ENCODE peak calls at places on chromosomes 11 and 22, in eight cellular contexts. One of them, this sample, is unnamed.
A peak's percentile ranks its signal among the peaks of the same experiment; 100 is the strongest.

GRCh38 chr11:93613432-93613831 is 48.0 kb upstream of the CEP295 start:
- DNase-seq in left cardiac atrium: no peak
- DNase-seq in CD8-positive, alpha-beta memory T cell: no peak
- DNase-seq in fibroblast of pulmonary artery: no peak
- DNase-seq in COR-L47: no peak
- DNase-seq in NCI-H1694 treated with DMSO at 0.1 percent for 48 hours: no peak
- DNase-seq in activated effector memory CD4-positive, alpha-beta T cell treated with Interleukin-2 at 50 U/mL for 16 hours: no peak
- DNase-seq in RPMI8226: no peak
- DNase-seq in this sample: no peak

GRCh38 chr11:58616594-58616993 is 5.9 kb upstream of the CNTF start:
- DNase-seq in CD8-positive, alpha-beta memory T cell: no peak
- DNase-seq in NCI-H1694 treated with DMSO at 0.1 percent for 48 hours: peak; percentile 1
- DNase-seq in fibroblast of pulmonary artery: peak; percentile 89
- DNase-seq in activated effector memory CD4-positive, alpha-beta T cell treated with Interleukin-2 at 50 U/mL for 16 hours: no peak
- DNase-seq in RPMI8226: no peak
- DNase-seq in left cardiac atrium: peak; percentile 41
- DNase-seq in COR-L47: no peak
- DNase-seq in this sample: no peak

GRCh38 chr22:26172389-26172990 is 3.2 kb downstream of the SEZ6L start:
- DNase-seq in left cardiac atrium: peak; percentile 32
- DNase-seq in fibroblast of pulmonary artery: peak; percentile 20
- DNase-seq in RPMI8226: peak; percentile 68
- DNase-seq in CD8-positive, alpha-beta memory T cell: no peak
- DNase-seq in COR-L47: peak; percentile 67
- DNase-seq in NCI-H1694 treated with DMSO at 0.1 percent for 48 hours: peak; percentile 9
- DNase-seq in activated effector memory CD4-positive, alpha-beta T cell treated with Interleukin-2 at 50 U/mL for 16 hours: no peak
- DNase-seq in this sample: peak; percentile 41

GRCh38 chr22:45683248-45683647 is 11.6 kb downstream of the ATXN10 start:
- DNase-seq in CD8-positive, alpha-beta memory T cell: no peak
- DNase-seq in RPMI8226: no peak
- DNase-seq in COR-L47: no peak
- DNase-seq in fibroblast of pulmonary artery: no peak
- DNase-seq in NCI-H1694 treated with DMSO at 0.1 percent for 48 hours: no peak
- DNase-seq in activated effector memory CD4-positive, alpha-beta T cell treated with Interleukin-2 at 50 U/mL for 16 hours: no peak
- DNase-seq in left cardiac atrium: no peak
- DNase-seq in this sample: no peak

GRCh38 chr11:1572200-1573076 is at the start of gene DUSP8:
- DNase-seq in fibroblast of pulmonary artery: peak; percentile 82
- DNase-seq in NCI-H1694 treated with DMSO at 0.1 percent for 48 hours: peak; percentile 35
- DNase-seq in activated effector memory CD4-positive, alpha-beta T cell treated with Interleukin-2 at 50 U/mL for 16 hours: peak; percentile 91
- DNase-seq in RPMI8226: peak; percentile 87
- DNase-seq in left cardiac atrium: peak; percentile 95
- DNase-seq in COR-L47: peak; percentile 85
- DNase-seq in CD8-positive, alpha-beta memory T cell: peak; percentile 96
- DNase-seq in this sample: peak; percentile 79

GRCh38 chr11:127013550-127013949 is 13.0 kb upstream of the KIRREL3 start:
- DNase-seq in left cardiac atrium: no peak
- DNase-seq in fibroblast of pulmonary artery: no peak
- DNase-seq in activated effector memory CD4-positive, alpha-beta T cell treated with Interleukin-2 at 50 U/mL for 16 hours: no peak
- DNase-seq in RPMI8226: no peak
- DNase-seq in COR-L47: no peak
- DNase-seq in NCI-H1694 treated with DMSO at 0.1 percent for 48 hours: no peak
- DNase-seq in CD8-positive, alpha-beta memory T cell: no peak
- DNase-seq in this sample: no peak

GRCh38 chr22:29751139-29751538 is 15.7 kb downstream of the ZMAT5 start:
- DNase-seq in COR-L47: no peak
- DNase-seq in NCI-H1694 treated with DMSO at 0.1 percent for 48 hours: no peak
- DNase-seq in left cardiac atrium: no peak
- DNase-seq in CD8-positive, alpha-beta memory T cell: no peak
- DNase-seq in fibroblast of pulmonary artery: peak; percentile 62
- DNase-seq in activated effector memory CD4-positive, alpha-beta T cell treated with Interleukin-2 at 50 U/mL for 16 hours: peak; percentile 3
- DNase-seq in RPMI8226: no peak
- DNase-seq in this sample: no peak

GRCh38 chr11:12110714-12111481 is 508 bp downstream of the MICAL2 start:
- DNase-seq in activated effector memory CD4-positive, alpha-beta T cell treated with Interleukin-2 at 50 U/mL for 16 hours: no peak
- DNase-seq in RPMI8226: peak; percentile 34
- DNase-seq in NCI-H1694 treated with DMSO at 0.1 percent for 48 hours: no peak
- DNase-seq in COR-L47: peak; percentile 45
- DNase-seq in left cardiac atrium: peak; percentile 46
- DNase-seq in CD8-positive, alpha-beta memory T cell: peak; percentile 16
- DNase-seq in fibroblast of pulmonary artery: no peak
- DNase-seq in this sample: peak; percentile 31

GRCh38 chr22:19879996-19880785 is 25.5 kb upstream of the GNB1L start:
- DNase-seq in COR-L47: no peak
- DNase-seq in CD8-positive, alpha-beta memory T cell: no peak
- DNase-seq in NCI-H1694 treated with DMSO at 0.1 percent for 48 hours: no peak
- DNase-seq in activated effector memory CD4-positive, alpha-beta T cell treated with Interleukin-2 at 50 U/mL for 16 hours: no peak
- DNase-seq in RPMI8226: no peak
- DNase-seq in left cardiac atrium: peak; percentile 12
- DNase-seq in fibroblast of pulmonary artery: no peak
- DNase-seq in this sample: no peak

GRCh38 chr11:15769203-15769602 is 587.1 kb downstream of the SOX6 start:
- DNase-seq in CD8-positive, alpha-beta memory T cell: no peak
- DNase-seq in RPMI8226: no peak
- DNase-seq in COR-L47: no peak
- DNase-seq in left cardiac atrium: no peak
- DNase-seq in fibroblast of pulmonary artery: no peak
- DNase-seq in activated effector memory CD4-positive, alpha-beta T cell treated with Interleukin-2 at 50 U/mL for 16 hours: no peak
- DNase-seq in NCI-H1694 treated with DMSO at 0.1 percent for 48 hours: no peak
- DNase-seq in this sample: no peak

GRCh38 chr11:73528420-73528819 is 69.5 kb downstream of the FAM168A start:
- DNase-seq in RPMI8226: no peak
- DNase-seq in left cardiac atrium: no peak
- DNase-seq in COR-L47: no peak
- DNase-seq in CD8-positive, alpha-beta memory T cell: no peak
- DNase-seq in NCI-H1694 treated with DMSO at 0.1 percent for 48 hours: no peak
- DNase-seq in fibroblast of pulmonary artery: no peak
- DNase-seq in activated effector memory CD4-positive, alpha-beta T cell treated with Interleukin-2 at 50 U/mL for 16 hours: no peak
- DNase-seq in this sample: no peak

GRCh38 chr11:101180481-101180880 is 50.9 kb upstream of the PGR start:
- DNase-seq in COR-L47: no peak
- DNase-seq in CD8-positive, alpha-beta memory T cell: no peak
- DNase-seq in NCI-H1694 treated with DMSO at 0.1 percent for 48 hours: no peak
- DNase-seq in RPMI8226: no peak
- DNase-seq in fibroblast of pulmonary artery: no peak
- DNase-seq in left cardiac atrium: no peak
- DNase-seq in activated effector memory CD4-positive, alpha-beta T cell treated with Interleukin-2 at 50 U/mL for 16 hours: no peak
- DNase-seq in this sample: no peak

GRCh38 chr11:46686886-46687810 is 13.3 kb downstream of the ARHGAP1 start:
- DNase-seq in COR-L47: peak; percentile 25
- DNase-seq in fibroblast of pulmonary artery: peak; percentile 86
- DNase-seq in activated effector memory CD4-positive, alpha-beta T cell treated with Interleukin-2 at 50 U/mL for 16 hours: no peak
- DNase-seq in RPMI8226: no peak
- DNase-seq in CD8-positive, alpha-beta memory T cell: no peak
- DNase-seq in left cardiac atrium: peak; percentile 43
- DNase-seq in NCI-H1694 treated with DMSO at 0.1 percent for 48 hours: peak; percentile 66
- DNase-seq in this sample: peak; percentile 71

GRCh38 chr11:129895126-129896041 is at the start of gene NFRKB:
- DNase-seq in RPMI8226: peak; percentile 82
- DNase-seq in fibroblast of pulmonary artery: peak; percentile 62
- DNase-seq in CD8-positive, alpha-beta memory T cell: peak; percentile 83
- DNase-seq in COR-L47: peak; percentile 78
- DNase-seq in NCI-H1694 treated with DMSO at 0.1 percent for 48 hours: peak; percentile 14
- DNase-seq in left cardiac atrium: peak; percentile 87
- DNase-seq in activated effector memory CD4-positive, alpha-beta T cell treated with Interleukin-2 at 50 U/mL for 16 hours: peak; percentile 88
- DNase-seq in this sample: peak; percentile 94

GRCh38 chr11:72573380-72573949 is 100.8 kb downstream of the PDE2A start:
- DNase-seq in activated effector memory CD4-positive, alpha-beta T cell treated with Interleukin-2 at 50 U/mL for 16 hours: no peak
- DNase-seq in fibroblast of pulmonary artery: peak; percentile 59
- DNase-seq in RPMI8226: peak; percentile 32
- DNase-seq in COR-L47: no peak
- DNase-seq in NCI-H1694 treated with DMSO at 0.1 percent for 48 hours: no peak
- DNase-seq in left cardiac atrium: no peak
- DNase-seq in CD8-positive, alpha-beta memory T cell: no peak
- DNase-seq in this sample: peak; percentile 22

GRCh38 chr11:82631722-82632630 is 101.7 kb downstream of the FAM181B start:
- DNase-seq in NCI-H1694 treated with DMSO at 0.1 percent for 48 hours: no peak
- DNase-seq in CD8-positive, alpha-beta memory T cell: no peak
- DNase-seq in COR-L47: no peak
- DNase-seq in left cardiac atrium: no peak
- DNase-seq in activated effector memory CD4-positive, alpha-beta T cell treated with Interleukin-2 at 50 U/mL for 16 hours: no peak
- DNase-seq in fibroblast of pulmonary artery: no peak
- DNase-seq in RPMI8226: no peak
- DNase-seq in this sample: no peak

GRCh38 chr22:46779023-46779422 is 16.6 kb downstream of the TBC1D22A start:
- DNase-seq in RPMI8226: no peak
- DNase-seq in CD8-positive, alpha-beta memory T cell: no peak
- DNase-seq in activated effector memory CD4-positive, alpha-beta T cell treated with Interleukin-2 at 50 U/mL for 16 hours: no peak
- DNase-seq in COR-L47: no peak
- DNase-seq in left cardiac atrium: no peak
- DNase-seq in fibroblast of pulmonary artery: no peak
- DNase-seq in NCI-H1694 treated with DMSO at 0.1 percent for 48 hours: no peak
- DNase-seq in this sample: no peak

GRCh38 chr11:123137496-123138270 is 57.4 kb downstream of the CLMP start:
- DNase-seq in RPMI8226: peak; percentile 64
- DNase-seq in COR-L47: no peak
- DNase-seq in activated effector memory CD4-positive, alpha-beta T cell treated with Interleukin-2 at 50 U/mL for 16 hours: no peak
- DNase-seq in CD8-positive, alpha-beta memory T cell: no peak
- DNase-seq in left cardiac atrium: peak; percentile 87
- DNase-seq in fibroblast of pulmonary artery: peak; percentile 80
- DNase-seq in NCI-H1694 treated with DMSO at 0.1 percent for 48 hours: no peak
- DNase-seq in this sample: no peak

GRCh38 chr11:7514099-7514725 is 413 bp downstream of the PPFIBP2 start:
- DNase-seq in fibroblast of pulmonary artery: no peak
- DNase-seq in left cardiac atrium: no peak
- DNase-seq in RPMI8226: peak; percentile 39
- DNase-seq in CD8-positive, alpha-beta memory T cell: no peak
- DNase-seq in NCI-H1694 treated with DMSO at 0.1 percent for 48 hours: no peak
- DNase-seq in COR-L47: no peak
- DNase-seq in activated effector memory CD4-positive, alpha-beta T cell treated with Interleukin-2 at 50 U/mL for 16 hours: peak; percentile 7
- DNase-seq in this sample: no peak

GRCh38 chr22:40009953-40010751 is 15.4 kb downstream of the FAM83F start:
- DNase-seq in CD8-positive, alpha-beta memory T cell: no peak
- DNase-seq in COR-L47: peak; percentile 77
- DNase-seq in activated effector memory CD4-positive, alpha-beta T cell treated with Interleukin-2 at 50 U/mL for 16 hours: no peak
- DNase-seq in NCI-H1694 treated with DMSO at 0.1 percent for 48 hours: peak; percentile 84
- DNase-seq in RPMI8226: no peak
- DNase-seq in left cardiac atrium: no peak
- DNase-seq in fibroblast of pulmonary artery: no peak
- DNase-seq in this sample: peak; percentile 47

GRCh38 chr11:36280531-36280930 is 8.7 kb downstream of the COMMD9 start:
- DNase-seq in NCI-H1694 treated with DMSO at 0.1 percent for 48 hours: no peak
- DNase-seq in fibroblast of pulmonary artery: peak; percentile 26
- DNase-seq in left cardiac atrium: no peak
- DNase-seq in CD8-positive, alpha-beta memory T cell: no peak
- DNase-seq in activated effector memory CD4-positive, alpha-beta T cell treated with Interleukin-2 at 50 U/mL for 16 hours: no peak
- DNase-seq in COR-L47: no peak
- DNase-seq in RPMI8226: no peak
- DNase-seq in this sample: no peak

GRCh38 chr22:24727218-24727851 is 47.2 kb downstream of the PIWIL3 start:
- DNase-seq in activated effector memory CD4-positive, alpha-beta T cell treated with Interleukin-2 at 50 U/mL for 16 hours: no peak
- DNase-seq in COR-L47: peak; percentile 91
- DNase-seq in RPMI8226: peak; percentile 34
- DNase-seq in CD8-positive, alpha-beta memory T cell: no peak
- DNase-seq in NCI-H1694 treated with DMSO at 0.1 percent for 48 hours: no peak
- DNase-seq in left cardiac atrium: peak; percentile 57
- DNase-seq in fibroblast of pulmonary artery: peak; percentile 92
- DNase-seq in this sample: peak; percentile 80

GRCh38 chr11:111735262-111736116 is 30.7 kb downstream of the PPP2R1B start:
- DNase-seq in COR-L47: peak; percentile 64
- DNase-seq in fibroblast of pulmonary artery: peak; percentile 99
- DNase-seq in CD8-positive, alpha-beta memory T cell: no peak
- DNase-seq in RPMI8226: no peak
- DNase-seq in activated effector memory CD4-positive, alpha-beta T cell treated with Interleukin-2 at 50 U/mL for 16 hours: no peak
- DNase-seq in NCI-H1694 treated with DMSO at 0.1 percent for 48 hours: peak; percentile 57
- DNase-seq in left cardiac atrium: peak; percentile 88
- DNase-seq in this sample: peak; percentile 88

GRCh38 chr11:110355011-110355744 is 58.8 kb upstream of the RDX start:
- DNase-seq in left cardiac atrium: no peak
- DNase-seq in activated effector memory CD4-positive, alpha-beta T cell treated with Interleukin-2 at 50 U/mL for 16 hours: no peak
- DNase-seq in fibroblast of pulmonary artery: no peak
- DNase-seq in RPMI8226: no peak
- DNase-seq in NCI-H1694 treated with DMSO at 0.1 percent for 48 hours: no peak
- DNase-seq in COR-L47: no peak
- DNase-seq in CD8-positive, alpha-beta memory T cell: no peak
- DNase-seq in this sample: no peak

GRCh38 chr22:37137903-37138665 is 11.6 kb downstream of the IL2RB start:
- DNase-seq in fibroblast of pulmonary artery: no peak
- DNase-seq in CD8-positive, alpha-beta memory T cell: no peak
- DNase-seq in NCI-H1694 treated with DMSO at 0.1 percent for 48 hours: no peak
- DNase-seq in left cardiac atrium: no peak
- DNase-seq in RPMI8226: no peak
- DNase-seq in activated effector memory CD4-positive, alpha-beta T cell treated with Interleukin-2 at 50 U/mL for 16 hours: no peak
- DNase-seq in COR-L47: no peak
- DNase-seq in this sample: no peak

GRCh38 chr11:61442616-61443015 is 12.7 kb downstream of the SDHAF2 start:
- DNase-seq in CD8-positive, alpha-beta memory T cell: no peak
- DNase-seq in NCI-H1694 treated with DMSO at 0.1 percent for 48 hours: no peak
- DNase-seq in COR-L47: no peak
- DNase-seq in activated effector memory CD4-positive, alpha-beta T cell treated with Interleukin-2 at 50 U/mL for 16 hours: no peak
- DNase-seq in RPMI8226: no peak
- DNase-seq in fibroblast of pulmonary artery: peak; percentile 18
- DNase-seq in left cardiac atrium: no peak
- DNase-seq in this sample: no peak

GRCh38 chr11:75400110-75400865 is 970 bp downstream of the RPS3 start:
- DNase-seq in fibroblast of pulmonary artery: no peak
- DNase-seq in left cardiac atrium: no peak
- DNase-seq in activated effector memory CD4-positive, alpha-beta T cell treated with Interleukin-2 at 50 U/mL for 16 hours: peak; percentile 13
- DNase-seq in CD8-positive, alpha-beta memory T cell: no peak
- DNase-seq in RPMI8226: peak; percentile 35
- DNase-seq in COR-L47: no peak
- DNase-seq in NCI-H1694 treated with DMSO at 0.1 percent for 48 hours: no peak
- DNase-seq in this sample: no peak

GRCh38 chr22:22616636-22617035 is 27.8 kb upstream of the GGTLC2 start:
- DNase-seq in left cardiac atrium: no peak
- DNase-seq in COR-L47: no peak
- DNase-seq in fibroblast of pulmonary artery: no peak
- DNase-seq in activated effector memory CD4-positive, alpha-beta T cell treated with Interleukin-2 at 50 U/mL for 16 hours: no peak
- DNase-seq in NCI-H1694 treated with DMSO at 0.1 percent for 48 hours: no peak
- DNase-seq in RPMI8226: peak; percentile 24
- DNase-seq in CD8-positive, alpha-beta memory T cell: no peak
- DNase-seq in this sample: no peak

GRCh38 chr11:126007263-126007662 is 55.4 kb downstream of the CDON start:
- DNase-seq in COR-L47: no peak
- DNase-seq in left cardiac atrium: no peak
- DNase-seq in CD8-positive, alpha-beta memory T cell: no peak
- DNase-seq in activated effector memory CD4-positive, alpha-beta T cell treated with Interleukin-2 at 50 U/mL for 16 hours: no peak
- DNase-seq in fibroblast of pulmonary artery: peak; percentile 10
- DNase-seq in RPMI8226: no peak
- DNase-seq in NCI-H1694 treated with DMSO at 0.1 percent for 48 hours: no peak
- DNase-seq in this sample: no peak

GRCh38 chr11:61630104-61630503 is 49.2 kb upstream of the SYT7 start:
- DNase-seq in activated effector memory CD4-positive, alpha-beta T cell treated with Interleukin-2 at 50 U/mL for 16 hours: no peak
- DNase-seq in RPMI8226: no peak
- DNase-seq in NCI-H1694 treated with DMSO at 0.1 percent for 48 hours: no peak
- DNase-seq in CD8-positive, alpha-beta memory T cell: no peak
- DNase-seq in fibroblast of pulmonary artery: no peak
- DNase-seq in left cardiac atrium: no peak
- DNase-seq in COR-L47: no peak
- DNase-seq in this sample: no peak

GRCh38 chr11:61609970-61610347 is 29.1 kb upstream of the SYT7 start:
- DNase-seq in fibroblast of pulmonary artery: no peak
- DNase-seq in RPMI8226: peak; percentile 64
- DNase-seq in NCI-H1694 treated with DMSO at 0.1 percent for 48 hours: peak; percentile 48
- DNase-seq in CD8-positive, alpha-beta memory T cell: no peak
- DNase-seq in left cardiac atrium: no peak
- DNase-seq in COR-L47: no peak
- DNase-seq in activated effector memory CD4-positive, alpha-beta T cell treated with Interleukin-2 at 50 U/mL for 16 hours: no peak
- DNase-seq in this sample: no peak

GRCh38 chr22:41523464-41524221 is 20.6 kb downstream of the POLR3H start:
- DNase-seq in left cardiac atrium: peak; percentile 35
- DNase-seq in CD8-positive, alpha-beta memory T cell: no peak
- DNase-seq in fibroblast of pulmonary artery: peak; percentile 29
- DNase-seq in RPMI8226: no peak
- DNase-seq in NCI-H1694 treated with DMSO at 0.1 percent for 48 hours: no peak
- DNase-seq in activated effector memory CD4-positive, alpha-beta T cell treated with Interleukin-2 at 50 U/mL for 16 hours: no peak
- DNase-seq in COR-L47: no peak
- DNase-seq in this sample: no peak

GRCh38 chr11:65522640-65523322 is 2.1 kb upstream of the SCYL1 start:
- DNase-seq in activated effector memory CD4-positive, alpha-beta T cell treated with Interleukin-2 at 50 U/mL for 16 hours: no peak
- DNase-seq in left cardiac atrium: no peak
- DNase-seq in NCI-H1694 treated with DMSO at 0.1 percent for 48 hours: no peak
- DNase-seq in RPMI8226: no peak
- DNase-seq in CD8-positive, alpha-beta memory T cell: no peak
- DNase-seq in COR-L47: no peak
- DNase-seq in fibroblast of pulmonary artery: peak; percentile 32
- DNase-seq in this sample: no peak

GRCh38 chr11:109426442-109426841 is 4.5 kb downstream of the C11orf87 start:
- DNase-seq in RPMI8226: no peak
- DNase-seq in COR-L47: peak; percentile 4
- DNase-seq in left cardiac atrium: no peak
- DNase-seq in NCI-H1694 treated with DMSO at 0.1 percent for 48 hours: no peak
- DNase-seq in CD8-positive, alpha-beta memory T cell: no peak
- DNase-seq in fibroblast of pulmonary artery: no peak
- DNase-seq in activated effector memory CD4-positive, alpha-beta T cell treated with Interleukin-2 at 50 U/mL for 16 hours: no peak
- DNase-seq in this sample: no peak